ENCODE peak calls at places on chromosomes 7 and 10, in five cellular contexts. T is esophagus muscularis mucosa, Z is fibroblast of the aortic adventitia, P is AG10803, U is lung. H is an unnamed sample.

GRCh38 chr10:28564905-28565304 is 32.0 kb downstream of the WAC start:
- DNase-seq in Z (peak), U (no peak), P (no peak), T (no peak), H (no peak)

GRCh38 chr10:133086247-133086646 is 1.5 kb upstream of the ADGRA1 start:
- DNase-seq in U (no peak), T (no peak), Z (no peak), P (no peak), H (no peak)

GRCh38 chr10:124742418-124743187 is 1.6 kb downstream of the FAM53B start:
- DNase-seq in P (peak), U (peak), Z (no peak), T (no peak), H (no peak)

GRCh38 chr7:17152698-17153097 is 145.8 kb upstream of the AHR start:
- DNase-seq in U (no peak), P (no peak), Z (no peak), T (no peak), H (no peak)

GRCh38 chr7:32496052-32496813 is 944 bp downstream of the AVL9 start:
- DNase-seq in U (no peak), P (peak), T (no peak), Z (peak), H (no peak)

GRCh38 chr7:69620650-69621049 is 22.4 kb downstream of the AUTS2 start:
- DNase-seq in U (no peak), Z (no peak), P (no peak), T (no peak), H (no peak)

GRCh38 chr10:91006001-91006751 is 85.3 kb upstream of the ANKRD1 start:
- DNase-seq in Z (peak), U (peak), T (no peak), P (peak), H (peak)

GRCh38 chr7:6730343-6730633 is 23.5 kb upstream of the ZNF12 start:
- DNase-seq in Z (no peak), U (no peak), T (no peak), P (peak), H (no peak)

GRCh38 chr10:99694171-99694570 is 34.9 kb downstream of the ENTPD7 start:
- DNase-seq in Z (peak), P (peak), T (no peak), U (no peak), H (no peak)

GRCh38 chr7:16712916-16713315 is 40.6 kb upstream of the TSPAN13 start:
- DNase-seq in P (peak), U (no peak), T (no peak), Z (no peak), H (no peak)

GRCh38 chr7:8822595-8822994 is 389.2 kb downstream of the NXPH1 start:
- DNase-seq in T (no peak), Z (no peak), P (no peak), U (no peak), H (no peak)

GRCh38 chr10:117716896-117717295 is 174.3 kb downstream of the EMX2 start:
- DNase-seq in Z (no peak), T (no peak), U (no peak), P (peak), H (no peak)

GRCh38 chr10:3758491-3758970 is 26.5 kb downstream of the KLF6 start:
- DNase-seq in U (no peak), T (no peak), P (no peak), Z (no peak), H (no peak)

GRCh38 chr7:95545007-95545615 is 51.2 kb downstream of the PDK4 start:
- DNase-seq in P (peak), T (no peak), U (no peak), Z (peak), H (peak)

GRCh38 chr7:16851829-16852228 is 30.0 kb downstream of the AGR3 start:
- DNase-seq in T (no peak), P (no peak), U (no peak), Z (no peak), H (no peak)

DNA sequence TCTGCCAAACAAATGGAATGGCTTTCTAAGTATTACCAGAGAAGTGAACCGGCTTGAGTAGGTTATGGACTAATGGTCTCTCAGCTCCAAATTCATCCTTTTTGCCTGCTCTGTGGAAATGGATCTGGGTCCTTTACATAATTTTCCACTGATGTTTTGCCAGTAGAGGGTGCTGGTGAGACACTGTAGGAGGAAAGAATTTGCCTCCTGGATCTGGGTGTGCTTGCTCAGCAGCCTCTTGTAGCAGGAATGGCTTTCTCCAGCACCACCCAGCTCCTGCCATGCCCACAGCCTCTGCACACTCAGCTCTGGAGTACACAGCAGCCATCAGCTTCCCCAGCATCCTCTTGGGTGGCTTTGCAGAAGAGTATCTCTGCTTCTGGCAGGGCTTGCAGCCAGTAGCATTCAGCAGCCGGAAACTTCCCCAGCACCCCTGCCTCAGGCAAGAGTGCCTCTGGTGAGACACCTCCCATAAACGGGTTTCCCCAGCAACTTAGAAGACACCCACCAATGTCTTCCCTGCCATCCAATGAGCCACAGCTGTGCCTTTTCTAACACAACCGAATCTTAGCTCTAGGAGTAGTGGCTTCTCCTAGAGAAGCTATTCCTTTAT is 235.0 kb upstream of the PLPP4 start:
- DNase-seq in P (peak), Z (peak), T (no peak), U (no peak), H (peak)
- TF ChIP-seq CTCF in P (peak), Z (peak), T (no peak), U (no peak), H (peak)

GRCh38 chr7:11775401-11775800 is 56.6 kb downstream of the THSD7A start:
- DNase-seq in T (no peak), Z (no peak), P (no peak), U (no peak), H (no peak)
- H3K4me3 ChIP-seq in T (no peak), Z (no peak), P (no peak), U (no peak), H (no peak)

DNA sequence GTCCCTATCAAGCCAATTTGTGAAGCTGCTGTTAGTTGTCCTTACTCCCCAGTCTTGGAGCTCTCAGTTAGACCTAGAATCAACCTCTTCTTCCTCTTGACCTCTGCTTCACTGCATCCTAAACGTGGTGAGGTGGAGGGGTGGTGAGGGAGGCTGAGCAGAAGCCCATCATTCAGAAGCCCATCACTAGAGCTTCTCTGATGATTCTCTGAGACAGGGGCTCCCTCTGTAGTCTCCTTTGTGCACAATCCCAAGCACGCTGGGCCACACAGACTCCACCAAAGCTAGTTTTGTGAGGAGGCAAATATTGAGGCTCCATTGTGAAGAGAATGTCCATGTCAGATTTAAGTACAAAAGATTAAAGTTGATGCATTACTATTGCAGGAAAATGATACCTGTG is 163.8 kb upstream of the PRSS1 start:
- DNase-seq in T (no peak), P (no peak), U (no peak), Z (no peak), H (no peak)
- TF ChIP-seq CTCF in T (no peak), P (peak), U (no peak), Z (peak), H (peak)

GRCh38 chr10:23742368-23742767 is 303.5 kb downstream of the OTUD1 start:
- DNase-seq in P (no peak), T (no peak), U (no peak), Z (no peak), H (no peak)

DNA sequence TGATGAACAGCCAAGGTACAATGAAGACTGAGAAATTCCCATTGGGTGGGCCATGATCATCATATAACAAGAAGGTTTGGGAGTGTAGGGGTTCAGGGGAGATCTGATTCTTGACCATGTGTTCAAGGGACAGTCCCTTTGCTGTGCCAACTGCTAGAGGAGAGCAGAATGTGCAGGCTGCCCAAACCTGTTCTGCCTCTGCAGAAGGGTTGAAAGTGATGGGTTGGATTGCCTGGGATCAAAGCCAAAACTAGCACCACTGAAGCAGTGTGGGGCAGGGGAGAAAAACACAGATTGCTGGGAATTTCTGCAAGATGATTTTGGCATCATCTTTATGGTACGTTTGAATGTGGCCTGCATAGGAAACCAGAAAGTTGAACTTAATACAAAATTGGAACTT is 303.9 kb downstream of the OTUD1 start:
- DNase-seq in P (no peak), T (no peak), U (no peak), Z (no peak), H (no peak)
- H3K4me3 ChIP-seq in P (no peak), T (no peak), U (no peak), Z (no peak), H (no peak)

GRCh38 chr10:30027057-30028005 is 32.1 kb downstream of the JCAD start:
- DNase-seq in Z (no peak), P (no peak), U (peak), T (no peak), H (no peak)
- TF ChIP-seq CTCF in Z (no peak), P (peak), U (no peak), T (no peak), H (no peak)

GRCh38 chr7:155214328-155214986 is 83.2 kb upstream of the INSIG1 start:
- DNase-seq in T (no peak), Z (peak), U (no peak), P (peak), H (no peak)

GRCh38 chr7:155213385-155213784 is 84.3 kb upstream of the INSIG1 start:
- DNase-seq in Z (peak), U (no peak), P (peak), T (no peak), H (no peak)

GRCh38 chr7:155212301-155213015 is 85.2 kb upstream of the INSIG1 start:
- DNase-seq in U (no peak), P (no peak), Z (no peak), T (no peak), H (no peak)

GRCh38 chr7:155215576-155216325 is 81.9 kb upstream of the INSIG1 start:
- DNase-seq in P (no peak), U (no peak), T (no peak), Z (no peak), H (no peak)

GRCh38 chr7:155213955-155214327 is 83.7 kb upstream of the INSIG1 start:
- DNase-seq in P (peak), T (no peak), Z (peak), U (no peak), H (no peak)
- H3K4me3 ChIP-seq in P (peak), T (peak), Z (peak), U (no peak), H (no peak)

GRCh38 chr7:149787428-149788299 is 14.3 kb upstream of the ZNF467 start:
- DNase-seq in Z (no peak), U (no peak), P (no peak), T (no peak), H (no peak)
- TF ChIP-seq CTCF in Z (no peak), U (no peak), P (no peak), T (no peak), H (no peak)

GRCh38 chr7:66505009-66505408 is 123.7 kb upstream of the KCTD7 start:
- DNase-seq in Z (no peak), P (no peak), U (no peak), T (no peak), H (no peak)

GRCh38 chr7:66504131-66504530 is 124.5 kb upstream of the KCTD7 start:
- DNase-seq in Z (no peak), U (no peak), T (no peak), P (no peak), H (no peak)

GRCh38 chr7:66507764-66508296 is 120.9 kb upstream of the KCTD7 start:
- DNase-seq in Z (no peak), P (no peak), U (no peak), T (no peak), H (no peak)

GRCh38 chr7:66503551-66504031 is 125.1 kb upstream of the KCTD7 start:
- DNase-seq in U (no peak), P (no peak), T (no peak), Z (no peak), H (no peak)

DNA sequence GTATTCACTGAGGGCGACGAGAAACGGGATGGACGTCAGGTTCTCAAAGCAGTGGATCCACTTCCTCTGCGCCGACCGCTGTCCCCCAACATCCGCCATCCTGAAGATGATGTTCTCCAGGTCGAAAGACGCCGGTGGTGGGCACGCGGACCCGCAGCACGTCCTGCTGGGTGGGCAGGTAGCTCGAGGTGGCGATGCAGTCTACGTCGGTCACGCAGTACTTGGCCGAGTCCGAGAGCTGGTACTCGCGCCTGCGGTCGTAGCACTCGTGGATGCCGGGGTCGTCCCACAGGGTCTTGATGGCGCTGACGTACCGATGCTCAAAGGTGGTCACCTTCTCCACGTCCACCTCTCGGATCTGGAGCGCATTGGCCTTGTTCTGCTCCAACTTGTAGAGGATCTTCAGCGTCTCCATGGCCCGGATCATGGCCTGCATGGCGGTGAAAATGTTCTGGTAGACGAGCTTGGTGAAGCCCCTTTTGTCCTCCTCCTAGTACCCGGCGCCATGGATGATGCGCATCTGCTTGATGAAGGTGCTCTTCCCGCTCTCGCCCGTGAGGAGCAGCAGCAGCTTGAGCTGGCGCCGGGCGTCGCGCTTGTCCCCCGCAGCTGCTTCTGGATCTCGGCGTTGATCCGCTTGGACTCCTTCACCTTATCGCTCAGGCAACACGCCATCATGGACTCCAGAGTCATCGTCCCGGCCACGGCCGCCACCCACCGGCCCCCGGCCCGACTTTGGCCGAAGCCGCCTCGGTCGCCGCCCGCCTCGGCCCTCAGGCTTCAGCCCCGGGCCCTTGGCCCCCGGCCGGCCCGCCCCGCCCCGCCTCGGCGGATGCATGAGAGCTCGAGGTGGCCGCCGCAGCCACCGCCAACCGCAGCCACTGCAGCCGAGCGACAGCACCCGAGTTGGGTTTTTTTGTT is 122.9 kb upstream of the KCTD7 start:
- DNase-seq in T (peak), P (no peak), Z (no peak), U (no peak), H (no peak)
- H3K4me3 ChIP-seq in T (peak), P (peak), Z (peak), U (no peak), H (no peak)

DNA sequence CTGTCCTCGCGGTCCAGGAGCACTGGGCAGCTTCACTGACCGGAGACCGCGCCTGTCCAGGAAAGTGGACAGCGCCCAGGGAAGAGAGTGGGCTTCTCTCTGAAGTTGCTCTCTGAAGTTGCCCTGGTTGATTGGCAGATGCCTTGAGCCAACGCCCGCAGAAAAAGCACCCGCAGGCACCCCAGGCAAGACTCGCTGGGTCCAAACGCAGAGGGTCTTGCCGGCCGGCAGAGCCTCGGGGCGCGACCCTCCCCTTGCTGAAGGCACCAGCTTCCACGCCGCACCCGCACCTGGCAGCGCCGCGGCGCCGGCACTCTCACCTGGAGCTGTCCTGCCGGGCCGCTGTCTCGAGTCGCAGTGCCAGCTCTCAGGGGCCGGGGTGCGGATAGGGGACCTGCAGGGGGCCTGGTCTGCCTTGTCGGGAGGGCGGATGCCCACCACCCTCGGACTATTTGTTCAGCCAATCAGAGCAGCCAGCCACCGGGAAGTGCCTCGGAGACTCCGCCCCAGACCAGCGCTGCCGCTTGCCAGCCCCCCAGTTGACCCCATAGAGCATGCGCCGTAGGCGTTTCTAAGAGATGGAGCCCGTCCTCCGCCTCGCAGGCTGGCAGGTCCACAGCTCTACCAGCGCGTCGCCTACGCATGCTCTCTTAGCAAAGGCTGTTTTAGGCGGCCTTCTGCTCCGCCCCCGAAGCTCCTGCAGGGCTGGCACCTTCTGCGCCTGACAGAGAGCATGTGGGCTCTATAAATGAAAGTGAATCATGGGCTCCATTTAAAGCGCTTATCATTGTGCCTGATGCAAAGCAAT is at the start of gene LIPA:
- DNase-seq in Z (peak), T (peak), U (peak), P (peak), H (peak)
- TF ChIP-seq CTCF in Z (no peak), T (no peak), U (no peak), P (no peak), H (no peak)